ENCODE peak calls at places on chromosomes 6 and 20, in four cellular contexts. B is naive thymus-derived CD8-positive, alpha-beta T cell; P is NCI-H1092 treated with DMSO at 0.1 percent for 48 hours; O is GM23338. S is an unnamed sample.

GRCh38 chr6:148965287-148965686 is 218.5 kb downstream of the UST start:
- DNase-seq in B (no peak), P (peak), O (no peak), S (no peak)

GRCh38 chr20:60037120-60037499 is 78.9 kb downstream of the CDH26 start:
- DNase-seq in B (no peak), P (no peak), O (peak), S (no peak)

GRCh38 chr6:45812937-45813336 is 202.7 kb downstream of the CLIC5 start:
- DNase-seq in B (no peak), P (no peak), O (no peak), S (peak)

GRCh38 chr6:134177753-134178229 is 125.4 kb upstream of the SLC2A12 start:
- DNase-seq in B (peak), P (no peak), O (no peak), S (no peak)

GRCh38 chr6:109478848-109479624 is 4.0 kb downstream of the ZBTB24 start:
- DNase-seq in B (peak), P (no peak), O (no peak), S (no peak)

GRCh38 chr6:25302677-25303128 is 23.5 kb downstream of the CARMIL1 start:
- DNase-seq in B (no peak), P (peak), O (no peak), S (no peak)

GRCh38 chr6:88867841-88868558 is 95.4 kb downstream of the RNGTT start:
- DNase-seq in B (no peak), P (no peak), O (no peak), S (no peak)

GRCh38 chr20:2748551-2749342 is 51.7 kb downstream of the CPXM1 start:
- DNase-seq in B (no peak), P (no peak), O (peak), S (no peak)

GRCh38 chr20:35891375-35891774 is 62.9 kb downstream of the SCAND1 start:
- DNase-seq in B (no peak), P (no peak), O (no peak), S (no peak)

GRCh38 chr6:84788689-84789088 is 24.3 kb upstream of the TBX18 start:
- DNase-seq in B (no peak), P (no peak), O (no peak), S (no peak)

GRCh38 chr6:82363368-82364086 is at the start of gene TPBG:
- DNase-seq in B (peak), P (peak), O (peak), S (no peak)

GRCh38 chr20:23178806-23179205 is 92.7 kb upstream of the CD93 start:
- DNase-seq in B (no peak), P (no peak), O (no peak), S (no peak)

GRCh38 chr20:32823078-32823477 is 3.3 kb downstream of the MAPRE1 start:
- DNase-seq in B (no peak), P (no peak), O (no peak), S (no peak)

GRCh38 chr20:20568604-20569205 is 143.7 kb downstream of the RALGAPA2 start:
- DNase-seq in B (peak), P (peak), O (peak), S (peak)

GRCh38 chr6:116030745-116031144 is 29.9 kb downstream of the FRK start:
- DNase-seq in B (no peak), P (no peak), O (no peak), S (no peak)

GRCh38 chr6:130215526-130215925 is 7.2 kb downstream of the SAMD3 start:
- DNase-seq in B (peak), P (no peak), O (peak), S (no peak)

GRCh38 chr6:31143148-31143547 is 4.3 kb upstream of the PSORS1C2 start:
- DNase-seq in B (no peak), P (no peak), O (no peak), S (no peak)

GRCh38 chr6:147699637-147700036 is 191.1 kb downstream of the SAMD5 start:
- DNase-seq in B (no peak), P (no peak), O (no peak), S (peak)

GRCh38 chr6:156729248-156729647 is 47.9 kb upstream of the ARID1B start:
- DNase-seq in B (no peak), P (no peak), O (no peak), S (no peak)

GRCh38 chr20:61994546-61994945 is 71.1 kb downstream of the TAF4 start:
- DNase-seq in B (no peak), P (no peak), O (no peak), S (no peak)

GRCh38 chr20:57791946-57792328 is 82.1 kb upstream of the PMEPA1 start:
- DNase-seq in B (no peak), P (no peak), O (no peak), S (no peak)

GRCh38 chr6:107591346-107591745 is 101.4 kb downstream of the SOBP start:
- DNase-seq in B (no peak), P (no peak), O (no peak), S (no peak)

GRCh38 chr20:9160760-9161159 is 91.9 kb downstream of the PLCB4 start:
- DNase-seq in B (no peak), P (no peak), O (no peak), S (peak)

GRCh38 chr6:47103931-47104330 is 61.8 kb upstream of the ADGRF1 start:
- DNase-seq in B (no peak), P (no peak), O (no peak), S (no peak)

GRCh38 chr20:3092611-3093379 is 8.3 kb upstream of the AVP start:
- DNase-seq in B (peak), P (no peak), O (peak), S (no peak)

GRCh38 chr20:45968801-45969711 is 2.9 kb downstream of the ZNF335 start:
- DNase-seq in B (no peak), P (no peak), O (no peak), S (no peak)

GRCh38 chr6:26428206-26428605 is 12.1 kb upstream of the BTN3A3 start:
- DNase-seq in B (no peak), P (no peak), O (no peak), S (no peak)

GRCh38 chr20:36538026-36538764 is 3.1 kb upstream of the MYL9 start:
- DNase-seq in B (no peak), P (no peak), O (no peak), S (no peak)

GRCh38 chr6:38599261-38599660 is 40.5 kb downstream of the BTBD9 start:
- DNase-seq in B (no peak), P (no peak), O (no peak), S (no peak)

GRCh38 chr20:23245553-23246128 is 105.0 kb upstream of the NXT1 start:
- DNase-seq in B (no peak), P (no peak), O (peak), S (no peak)

GRCh38 chr6:43874814-43875590 is 105.0 kb downstream of the VEGFA start:
- DNase-seq in B (no peak), P (no peak), O (no peak), S (no peak)

GRCh38 chr6:27591660-27592059 is 118.8 kb upstream of the ZNF184 start:
- DNase-seq in B (no peak), P (no peak), O (peak), S (peak)

GRCh38 chr6:41497994-41498393 is 48.2 kb upstream of the FOXP4 start:
- DNase-seq in B (no peak), P (no peak), O (no peak), S (no peak)

GRCh38 chr6:14192186-14192788 is 74.7 kb downstream of the CD83 start:
- DNase-seq in B (no peak), P (no peak), O (no peak), S (no peak)

GRCh38 chr6:26195376-26195923 is 108.2 kb downstream of the HFE start:
- DNase-seq in B (peak), P (no peak), O (peak), S (peak)

GRCh38 chr6:107534762-107535161 is 44.8 kb downstream of the SOBP start:
- DNase-seq in B (no peak), P (no peak), O (peak), S (no peak)

S was measured in COLO829.